ENCODE peak calls at places on chromosomes 2 and 18, in ten cellular contexts. A is stimulated activated naive CD4-positive, alpha-beta T cell treated with Interleukin-2 at 50 U/mL for 16 hours; O is left lung; H is activated CD8-positive, alpha-beta memory T cell treated with anti-CD3 and anti-CD28 coated beads, Interleukin-2, amount 50 U/mL, for 4 hours; R is stimulated activated CD4-positive, alpha-beta T cell treated with anti-CD3 and anti-CD28 coated beads, TNF-alpha, amount 100 ng/mL, for 48 hours; Y is GM13977; T is activated naive CD8-positive, alpha-beta T cell treated with anti-CD3 and anti-CD28 coated beads, Interleukin-2, amount 50 U/mL, for 24 hours; U is AG10803; F is T-helper 9 cell; K is astrocyte. S is an unnamed sample.
A peak's percentile ranks its signal among the peaks of the same experiment; 100 is the strongest.

GRCh38 chr2:109371481-109372170 is 242.1 kb downstream of the SEPTIN10 start:
- DNase-seq in K (no peak), H (no peak), T (no peak), F (no peak), Y (no peak), O (peak; percentile 41), R (no peak), A (no peak), U (no peak), S (no peak)

GRCh38 chr2:64259301-64259700 is 115.1 kb upstream of the PELI1 start:
- DNase-seq in H (no peak), Y (no peak), K (no peak), O (no peak), F (no peak), U (peak; percentile 22), R (no peak), A (no peak), T (no peak), S (no peak)

GRCh38 chr18:8787764-8788163 is 82.4 kb downstream of the MTCL1 start:
- DNase-seq in O (no peak), A (no peak), H (no peak), T (no peak), U (no peak), R (no peak), F (no peak), K (no peak), Y (no peak), S (no peak)

GRCh38 chr18:58590231-58590630 is 38.7 kb downstream of the ALPK2 start:
- DNase-seq in R (no peak), F (no peak), O (no peak), U (peak; percentile 99), K (peak; percentile 93), H (no peak), T (no peak), A (no peak), Y (no peak), S (no peak)

GRCh38 chr2:191434072-191434471 is 188.9 kb downstream of the MYO1B start:
- DNase-seq in T (no peak), A (no peak), Y (no peak), H (no peak), U (no peak), O (no peak), K (no peak), R (no peak), F (no peak), S (no peak)

GRCh38 chr2:219274392-219274921 is 4.7 kb upstream of the DNAJB2 start:
- DNase-seq in U (peak; percentile 87), A (no peak), H (no peak), O (no peak), Y (no peak), R (no peak), T (no peak), F (no peak), K (peak; percentile 83), S (no peak)

GRCh38 chr2:15058015-15058414 is 425.5 kb downstream of the LRATD1 start:
- DNase-seq in F (no peak), R (peak; percentile 3), U (no peak), O (no peak), K (no peak), A (no peak), H (no peak), Y (peak; percentile 23), T (peak; percentile 6), S (no peak)

GRCh38 chr2:235358981-235359471 is 134.8 kb upstream of the AGAP1 start:
- DNase-seq in O (no peak), H (no peak), A (no peak), R (no peak), F (no peak), K (peak; percentile 74), T (no peak), U (peak; percentile 17), Y (no peak), S (no peak)

GRCh38 chr2:169095631-169096105 is 26.3 kb downstream of the DHRS9 start:
- DNase-seq in U (peak; percentile 78), K (peak; percentile 99), T (no peak), A (no peak), H (no peak), Y (no peak), O (no peak), R (no peak), F (no peak), S (no peak)

GRCh38 chr2:152466041-152466440 is 131.1 kb downstream of the FMNL2 start:
- DNase-seq in F (no peak), K (peak; percentile 56), T (no peak), U (no peak), Y (no peak), A (no peak), O (no peak), R (no peak), H (no peak), S (no peak)

GRCh38 chr2:240210198-240210965 is 69.9 kb upstream of the OTOS start:
- DNase-seq in T (no peak), Y (no peak), R (no peak), O (no peak), H (no peak), A (no peak), U (no peak), F (no peak), K (no peak), S (no peak)

GRCh38 chr2:9809448-9810088 is 33.7 kb upstream of the TAF1B start:
- DNase-seq in A (no peak), U (no peak), Y (peak; percentile 22), K (no peak), F (no peak), T (no peak), H (no peak), R (no peak), O (no peak), S (no peak)

GRCh38 chr2:8537572-8538155 is 144.2 kb upstream of the ID2 start:
- DNase-seq in O (peak; percentile 39), F (no peak), A (no peak), Y (no peak), U (no peak), K (no peak), R (no peak), T (no peak), H (no peak), S (no peak)

GRCh38 chr18:71443726-71444480 is 1100.2 kb downstream of the CBLN2 start:
- DNase-seq in R (no peak), F (no peak), O (no peak), U (no peak), T (no peak), Y (no peak), K (peak; percentile 93), A (no peak), H (no peak), S (no peak)

GRCh38 chr18:78271790-78272189 is 707.8 kb upstream of the SALL3 start:
- DNase-seq in F (no peak), R (no peak), O (no peak), Y (no peak), U (no peak), T (no peak), K (no peak), A (no peak), H (no peak), S (no peak)

GRCh38 chr2:38074775-38075435 is 1.0 kb downstream of the CYP1B1 start:
- DNase-seq in H (no peak), R (no peak), K (peak; percentile 58), O (peak; percentile 88), Y (peak; percentile 39), T (peak; percentile 13), F (no peak), A (no peak), U (peak; percentile 39), S (no peak)

GRCh38 chr2:238999290-238999741 is 151.4 kb downstream of the TWIST2 start:
- DNase-seq in U (no peak), T (no peak), Y (no peak), R (no peak), H (no peak), A (no peak), K (no peak), O (no peak), F (no peak), S (no peak)

GRCh38 chr2:136235451-136236418 is 117.8 kb upstream of the CXCR4 start:
- DNase-seq in K (peak; percentile 94), O (no peak), A (no peak), F (no peak), Y (no peak), U (peak; percentile 40), T (no peak), R (no peak), H (no peak), S (no peak)

GRCh38 chr2:193461431-193461946 is 1266.8 kb upstream of the TMEFF2 start:
- DNase-seq in K (no peak), T (no peak), F (no peak), R (no peak), O (no peak), U (no peak), H (no peak), Y (no peak), A (no peak), S (no peak)

GRCh38 chr18:7847357-7847756 is 280.2 kb downstream of the PTPRM start:
- DNase-seq in Y (no peak), A (no peak), U (no peak), T (no peak), K (no peak), H (no peak), F (no peak), R (no peak), O (no peak), S (no peak)

GRCh38 chr2:195319112-195319460 is 337.9 kb upstream of the SLC39A10 start:
- DNase-seq in H (no peak), Y (no peak), K (peak; percentile 72), T (no peak), O (no peak), A (no peak), R (no peak), F (no peak), U (peak; percentile 55), S (no peak)

GRCh38 chr2:167592441-167592840 is 655.0 kb downstream of the STK39 start:
- DNase-seq in A (no peak), R (no peak), F (no peak), K (no peak), Y (no peak), H (no peak), U (no peak), O (no peak), T (no peak), S (no peak)

GRCh38 chr18:22342625-22343024 is 75.1 kb downstream of the CTAGE1 start:
- DNase-seq in F (no peak), Y (no peak), O (no peak), K (peak; percentile 95), T (peak; percentile 30), H (peak; percentile 56), R (no peak), A (peak; percentile 8), U (peak; percentile 47), S (no peak)

GRCh38 chr2:1553671-1554295 is 140.5 kb downstream of the TPO start:
- DNase-seq in K (peak; percentile 80), F (no peak), A (no peak), R (no peak), T (no peak), O (no peak), U (peak; percentile 84), H (no peak), Y (no peak), S (no peak)

S was measured in naive thymus-derived CD8-positive, alpha-beta T cell.